ENCODE peak calls at places on chromosomes 11 and 22, in four cellular contexts. P, Q, L and S are unnamed samples.

GRCh38 chr22:49763696-49764095 is 64.0 kb downstream of the BRD1 start:
- DNase-seq in P (no peak), Q (no peak), L (no peak), S (no peak)

GRCh38 chr11:64127267-64128072 is 38.4 kb downstream of the MACROD1 start:
- DNase-seq in P (no peak), Q (no peak), L (no peak), S (no peak)

GRCh38 chr22:30860176-30861105 is 108.1 kb downstream of the MORC2 start:
- DNase-seq in P (no peak), Q (no peak), L (no peak), S (no peak)

GRCh38 chr11:92245700-92246270 is 21.2 kb downstream of the FAT3 start:
- DNase-seq in P (no peak), Q (no peak), L (no peak), S (no peak)

GRCh38 chr11:105282658-105283057 is 143.1 kb upstream of the CARD18 start:
- DNase-seq in P (no peak), Q (no peak), L (no peak), S (no peak)

GRCh38 chr11:95132956-95133355 is 43.3 kb downstream of the ENDOD1 start:
- DNase-seq in P (no peak), Q (no peak), L (no peak), S (no peak)

GRCh38 chr11:116310215-116310614 is 462.6 kb downstream of the BUD13 start:
- DNase-seq in P (no peak), Q (no peak), L (no peak), S (no peak)

GRCh38 chr11:94400075-94400838 is 962 bp downstream of the GPR83 start:
- DNase-seq in P (no peak), Q (no peak), L (no peak), S (no peak)

GRCh38 chr22:46754110-46754799 is 8.2 kb upstream of the TBC1D22A start:
- DNase-seq in P (peak), Q (no peak), L (peak), S (no peak)

GRCh38 chr11:4093519-4094347 is 866 bp upstream of the RRM1 start:
- DNase-seq in P (no peak), Q (no peak), L (peak), S (no peak)

GRCh38 chr11:82494988-82495432 is 238.7 kb downstream of the FAM181B start:
- DNase-seq in P (no peak), Q (no peak), L (no peak), S (no peak)

GRCh38 chr11:64078294-64078693 is 42.6 kb downstream of the FLRT1 start:
- DNase-seq in P (no peak), Q (no peak), L (no peak), S (no peak)

GRCh38 chr22:18994780-18995711 is 59.0 kb upstream of the PRODH start:
- DNase-seq in P (no peak), Q (no peak), L (no peak), S (no peak)

GRCh38 chr11:86695391-86695790 is 23.0 kb upstream of the ME3 start:
- DNase-seq in P (no peak), Q (no peak), L (no peak), S (no peak)

GRCh38 chr11:81674211-81674610 is 1059.5 kb downstream of the FAM181B start:
- DNase-seq in P (no peak), Q (no peak), L (no peak), S (no peak)

GRCh38 chr11:25039165-25039564 is 542.3 kb downstream of the LUZP2 start:
- DNase-seq in P (no peak), Q (no peak), L (no peak), S (no peak)

GRCh38 chr11:73399159-73400090 is 23.2 kb downstream of the RELT start:
- DNase-seq in P (no peak), Q (no peak), L (no peak), S (no peak)

GRCh38 chr11:27357250-27357649 is 5.8 kb downstream of the CCDC34 start:
- DNase-seq in P (no peak), Q (no peak), L (no peak), S (no peak)

GRCh38 chr11:101949846-101950245 is 33.5 kb upstream of the ANGPTL5 start:
- DNase-seq in P (no peak), Q (no peak), L (no peak), S (no peak)

GRCh38 chr11:110710520-110711381 is 1.5 kb downstream of the ARHGAP20 start:
- DNase-seq in P (peak), Q (no peak), L (peak), S (no peak)

GRCh38 chr11:44325698-44326097 is 15.8 kb upstream of the ALX4 start:
- DNase-seq in P (no peak), Q (no peak), L (no peak), S (no peak)

GRCh38 chr22:22432479-22432878 is 76.1 kb downstream of the ZNF280B start:
- DNase-seq in P (no peak), Q (no peak), L (no peak), S (no peak)

GRCh38 chr11:70074701-70075100 is 3.4 kb upstream of the ANO1 start:
- DNase-seq in P (peak), Q (no peak), L (no peak), S (no peak)
- H3K27ac ChIP-seq in P (no peak), Q (no peak), L (no peak), S (no peak)

GRCh38 chr11:111736621-111737055 is 29.6 kb downstream of the PPP2R1B start:
- DNase-seq in P (no peak), Q (no peak), L (no peak), S (no peak)

GRCh38 chr11:111739299-111739698 is 26.9 kb downstream of the PPP2R1B start:
- DNase-seq in P (no peak), Q (no peak), L (no peak), S (no peak)

GRCh38 chr11:111737180-111737876 is 28.9 kb downstream of the PPP2R1B start:
- DNase-seq in P (no peak), Q (no peak), L (peak), S (no peak)

GRCh38 chr11:111736191-111736590 is 30.0 kb downstream of the PPP2R1B start:
- DNase-seq in P (no peak), Q (no peak), L (peak), S (no peak)

GRCh38 chr11:111737877-111738205 is 28.3 kb downstream of the PPP2R1B start:
- DNase-seq in P (peak), Q (no peak), L (peak), S (no peak)
- H3K27ac ChIP-seq in P (peak), Q (peak), L (peak), S (peak)

GRCh38 chr11:112291191-112291590 is 30.5 kb upstream of the PLET1 start:
- DNase-seq in P (no peak), Q (no peak), L (no peak), S (no peak)

GRCh38 chr11:112292188-112292587 is 31.5 kb upstream of the PLET1 start:
- DNase-seq in P (no peak), Q (no peak), L (no peak), S (no peak)

GRCh38 chr11:112288021-112288420 is 27.4 kb upstream of the PLET1 start:
- DNase-seq in P (no peak), Q (no peak), L (no peak), S (no peak)

GRCh38 chr11:112290462-112290894 is 29.8 kb upstream of the PLET1 start:
- DNase-seq in P (no peak), Q (no peak), L (no peak), S (no peak)

GRCh38 chr11:112289588-112290461 is 29.2 kb upstream of the PLET1 start:
- DNase-seq in P (peak), Q (peak), L (peak), S (peak)
- H3K27ac ChIP-seq in P (peak), Q (peak), L (no peak), S (peak)

GRCh38 chr22:39374191-39374590 is 24.4 kb downstream of the SYNGR1 start:
- DNase-seq in P (no peak), Q (no peak), L (no peak), S (no peak)
- H3K27ac ChIP-seq in P (no peak), Q (no peak), L (no peak), S (no peak)

GRCh38 chr22:39511226-39511625 is 9.1 kb upstream of the ATF4 start:
- DNase-seq in P (no peak), Q (no peak), L (no peak), S (no peak)

GRCh38 chr22:39510529-39511149 is 8.5 kb downstream of the MIEF1 start:
- DNase-seq in P (no peak), Q (no peak), L (no peak), S (no peak)

GRCh38 chr22:39504071-39504470 is 2.0 kb downstream of the MIEF1 start:
- DNase-seq in P (no peak), Q (no peak), L (no peak), S (no peak)

GRCh38 chr22:39512026-39512425 is 8.3 kb upstream of the ATF4 start:
- DNase-seq in P (no peak), Q (no peak), L (no peak), S (no peak)

DNA sequence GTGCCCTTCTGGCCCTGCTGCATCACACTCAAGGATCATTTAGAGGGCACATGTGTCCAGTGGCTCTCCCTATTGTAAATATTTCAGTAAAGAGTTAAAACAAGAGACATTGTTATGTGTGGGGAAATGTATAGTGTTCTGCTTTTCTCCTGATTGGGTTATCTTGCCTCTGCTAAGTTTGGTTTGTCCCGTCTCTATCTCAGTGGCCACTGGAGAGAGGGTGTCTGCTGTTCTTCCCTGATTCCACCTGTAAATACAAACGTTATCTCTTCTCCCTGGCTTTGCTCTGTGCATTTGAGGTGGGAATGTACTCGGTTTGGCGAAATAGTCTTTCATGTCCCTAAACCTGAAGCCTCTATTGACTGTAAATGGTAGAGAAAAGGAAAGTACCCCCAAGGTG is 6.3 kb downstream of the MIEF1 start:
- DNase-seq in P (no peak), Q (no peak), L (no peak), S (no peak)
- H3K27ac ChIP-seq in P (no peak), Q (no peak), L (no peak), S (no peak)